ENCODE peak calls at places on chromosome 9, in seven cellular contexts. M is memory B cell; Q is cerebellum; G is posterior cingulate gyrus; I is activated naive CD4-positive, alpha-beta T cell treated with anti-CD3 and anti-CD28 coated beads for 36 hours; S is stimulated activated CD4-positive, alpha-beta T cell treated with anti-CD3 and anti-CD28 coated beads, Interleukin-2, amount 100 ng/mL, for 48 hours; H is HTR-8/SVneo. W is an unnamed sample.

GRCh38 chr9:36765468-36766341 is 193.0 kb downstream of the MELK start:
- DNase-seq in M (peak; percentile 93), Q (peak; percentile 95), G (peak; percentile 88), I (peak; percentile 95), S (peak; percentile 92), H (peak; percentile 40), W (peak; percentile 96)

GRCh38 chr9:37555786-37556185 is 20.4 kb downstream of the FBXO10 start:
- DNase-seq in M (no peak), Q (no peak), G (no peak), I (no peak), S (no peak), H (no peak), W (no peak)

GRCh38 chr9:92276223-92277007 is 17.1 kb downstream of the IARS1 start:
- DNase-seq in M (no peak), Q (no peak), G (no peak), I (no peak), S (no peak), H (no peak), W (no peak)

GRCh38 chr9:2253814-2254550 is 238.8 kb downstream of the SMARCA2 start:
- DNase-seq in M (no peak), Q (no peak), G (no peak), I (no peak), S (no peak), H (no peak), W (no peak)

GRCh38 chr9:108272350-108272899 is 583.4 kb downstream of the ACTL7B start:
- DNase-seq in M (no peak), Q (peak; percentile 5), G (peak; percentile 46), I (no peak), S (no peak), H (peak; percentile 67), W (peak; percentile 2)

GRCh38 chr9:100714372-100715099 is 136.7 kb downstream of the CAVIN4 start:
- DNase-seq in M (peak; percentile 17), Q (peak; percentile 49), G (peak; percentile 87), I (peak; percentile 71), S (peak; percentile 61), H (peak; percentile 44), W (peak; percentile 64)

GRCh38 chr9:121463026-121463827 is 36.4 kb downstream of the GGTA1 start:
- DNase-seq in M (peak; percentile 14), Q (no peak), G (peak; percentile 41), I (peak; percentile 57), S (peak; percentile 23), H (peak; percentile 21), W (peak; percentile 60)

GRCh38 chr9:30713279-30713678 is 1671.2 kb upstream of the ACO1 start:
- DNase-seq in M (no peak), Q (no peak), G (no peak), I (no peak), S (no peak), H (no peak), W (no peak)

GRCh38 chr9:7056237-7056636 is 298.5 kb downstream of the KDM4C start:
- DNase-seq in M (no peak), Q (no peak), G (no peak), I (no peak), S (no peak), H (no peak), W (no peak)

GRCh38 chr9:2469681-2470141 is 151.9 kb upstream of the VLDLR start:
- DNase-seq in M (no peak), Q (no peak), G (no peak), I (peak; percentile 44), S (no peak), H (peak; percentile 17), W (peak; percentile 45)

GRCh38 chr9:124551472-124552339 is 44.5 kb upstream of the NR5A1 start:
- DNase-seq in M (no peak), Q (peak; percentile 17), G (peak; percentile 39), I (peak; percentile 62), S (peak; percentile 23), H (peak; percentile 75), W (peak; percentile 50)

GRCh38 chr9:86700601-86701000 is 246.7 kb downstream of the GAS1 start:
- DNase-seq in M (no peak), Q (no peak), G (peak; percentile 53), I (no peak), S (no peak), H (no peak), W (no peak)

GRCh38 chr9:129487658-129488483 is 133.0 kb downstream of the C9orf50 start:
- DNase-seq in M (no peak), Q (peak; percentile 59), G (peak; percentile 47), I (peak; percentile 75), S (peak; percentile 39), H (peak; percentile 29), W (peak; percentile 72)

GRCh38 chr9:134794726-134795370 is 85.8 kb upstream of the FCN2 start:
- DNase-seq in M (no peak), Q (no peak), G (no peak), I (no peak), S (no peak), H (no peak), W (no peak)

GRCh38 chr9:124078641-124079040 is 67.1 kb downstream of the LHX2 start:
- DNase-seq in M (no peak), Q (no peak), G (no peak), I (no peak), S (no peak), H (peak; percentile 56), W (no peak)

GRCh38 chr9:126049088-126049487 is 277.5 kb upstream of the MVB12B start:
- DNase-seq in M (no peak), Q (no peak), G (no peak), I (no peak), S (no peak), H (no peak), W (no peak)

GRCh38 chr9:96394832-96395496 is 11.5 kb upstream of the SLC35D2 start:
- DNase-seq in M (no peak), Q (no peak), G (no peak), I (no peak), S (no peak), H (no peak), W (no peak)

GRCh38 chr9:91500509-91501011 is 76.9 kb upstream of the NFIL3 start:
- DNase-seq in M (no peak), Q (no peak), G (no peak), I (peak; percentile 11), S (no peak), H (no peak), W (peak; percentile 25)

GRCh38 chr9:33105939-33106338 is 29.5 kb upstream of the SMU1 start:
- DNase-seq in M (no peak), Q (no peak), G (no peak), I (no peak), S (no peak), H (no peak), W (no peak)